ENCODE peak calls at places on chromosomes 16 and 17, in ten cellular contexts. P is neural crest cell; N is stimulated activated CD8-positive, alpha-beta memory T cell treated with anti-CD3 and anti-CD28 coated beads, Interleukin-12 subunit alpha, Interleukin-12 subunit beta, amount 100 ng/mL, for 1 hour; S is EL; O is ELF-1; J is NCI-H187; M is progenitor cell of endocrine pancreas; F is astrocyte of the spinal cord; V is ascending aorta; B is BE2C. U is an unnamed sample.

GRCh38 chr17:31843382-31843780 is 15.7 kb downstream of the COPRS start:
- DNase-seq in N (no peak), V (no peak), B (no peak), S (no peak), O (no peak), M (no peak), P (no peak), F (peak), J (no peak), U (no peak)

GRCh38 chr17:8464941-8465340 is 29.3 kb downstream of the NDEL1 start:
- DNase-seq in J (no peak), V (no peak), O (no peak), M (no peak), B (no peak), S (no peak), N (no peak), P (no peak), F (no peak), U (no peak)

GRCh38 chr17:34384822-34385605 is 22.0 kb upstream of the CCL1 start:
- DNase-seq in V (no peak), S (no peak), N (no peak), O (no peak), J (no peak), M (no peak), P (no peak), B (no peak), F (no peak), U (no peak)

GRCh38 chr17:36949461-36949927 is 740 bp downstream of the AATF start:
- DNase-seq in P (no peak), N (no peak), B (no peak), V (no peak), J (no peak), M (no peak), F (peak), O (no peak), S (no peak), U (no peak)

GRCh38 chr16:24538756-24539294 is 541 bp upstream of the RBBP6 start:
- DNase-seq in N (no peak), P (no peak), J (peak), V (no peak), O (no peak), B (no peak), S (no peak), M (no peak), F (no peak), U (peak)

GRCh38 chr17:28474035-28474640 is 694 bp downstream of the SLC13A2 start:
- DNase-seq in M (no peak), N (no peak), F (no peak), B (no peak), P (no peak), V (no peak), S (no peak), J (no peak), O (no peak), U (no peak)

GRCh38 chr17:61157246-61157887 is 242.3 kb upstream of the TBX2 start:
- DNase-seq in O (no peak), N (no peak), V (no peak), P (no peak), B (peak), S (peak), F (peak), J (peak), M (no peak), U (no peak)

GRCh38 chr16:3465911-3466584 is 22.6 kb downstream of the NAA60 start:
- DNase-seq in P (no peak), J (no peak), S (no peak), N (no peak), M (no peak), B (no peak), V (no peak), O (no peak), F (no peak), U (no peak)